ENCODE peak calls at places on chromosomes 3 and 15, in eight cellular contexts. F, C, Z, H, X, P, O and Y are unnamed samples. For H3K36me3 and H3K4me1, the result is how much of the 10 kb centered on the place peaks cover.

GRCh38 chr3:164879201-164879600 is 199.1 kb downstream of the SI start:
- DNase-seq in F (peak), C (no peak), Z (no peak), H (no peak), X (no peak), P (no peak), O (no peak), Y (no peak)

GRCh38 chr3:152330565-152330964 is 61.8 kb downstream of the MBNL1 start:
- DNase-seq in F (no peak), C (no peak), Z (no peak), H (no peak), X (no peak), P (no peak), O (no peak), Y (no peak)

GRCh38 chr15:29364429-29365078 is 94.9 kb upstream of the NSMCE3 start:
- DNase-seq in F (peak), C (no peak), Z (no peak), H (no peak), X (no peak), P (no peak), O (no peak), Y (no peak)

GRCh38 chr3:51544011-51544775 is 5.7 kb downstream of the RAD54L2 start:
- DNase-seq in F (no peak), C (no peak), Z (no peak), H (no peak), X (no peak), P (no peak), O (no peak), Y (no peak)

GRCh38 chr15:82950746-82951370 is 1.7 kb downstream of the HOMER2 start:
- DNase-seq in F (no peak), C (no peak), Z (no peak), H (no peak), X (no peak), P (no peak), O (no peak), Y (no peak)

GRCh38 chr3:141366285-141367037 is 1.8 kb upstream of the ZBTB38 start:
- DNase-seq in F (peak), C (peak), Z (peak), H (peak), X (peak), P (no peak), O (peak), Y (no peak)

GRCh38 chr3:63864008-63864871 is 573 bp downstream of the ATXN7 start:
- DNase-seq in F (peak), C (no peak), Z (peak), H (peak), X (peak), P (peak), O (peak), Y (peak)

GRCh38 chr15:78455749-78456148 is 17.7 kb downstream of the IREB2 start:
- DNase-seq in F (no peak), C (no peak), Z (no peak), H (peak), X (peak), P (peak), O (no peak), Y (peak)

GRCh38 chr15:40933520-40933904 is 4.4 kb downstream of the DLL4 start:
- DNase-seq in F (no peak), C (no peak), Z (no peak), H (no peak), X (no peak), P (no peak), O (no peak), Y (no peak)

GRCh38 chr3:72306800-72307341 is 521.9 kb upstream of the PROK2 start:
- DNase-seq in F (peak), C (no peak), Z (no peak), H (no peak), X (no peak), P (no peak), O (peak), Y (peak)

GRCh38 chr3:160869825-160870224 is 113.8 kb downstream of the PPM1L start:
- DNase-seq in F (no peak), C (no peak), Z (no peak), H (peak), X (peak), P (peak), O (peak), Y (peak)

GRCh38 chr3:61807865-61808276 is 246.5 kb downstream of the PTPRG start:
- DNase-seq in F (peak), C (no peak), Z (peak), H (no peak), X (peak), P (no peak), O (no peak), Y (peak)

GRCh38 chr15:71083349-71083748 is 31.9 kb upstream of the THSD4 start:
- DNase-seq in F (no peak), C (no peak), Z (no peak), H (no peak), X (peak), P (peak), O (peak), Y (no peak)

GRCh38 chr3:171429635-171430034 is 30.6 kb downstream of the TNIK start:
- DNase-seq in F (no peak), C (no peak), Z (no peak), H (no peak), X (no peak), P (no peak), O (no peak), Y (no peak)

GRCh38 chr15:84598250-84598649 is 2.6 kb upstream of the ZSCAN2 start:
- DNase-seq in F (no peak), C (no peak), Z (no peak), H (no peak), X (no peak), P (no peak), O (peak), Y (no peak)
- TF ChIP-seq CTCF in F (no peak), C (no peak), Z (no peak), H (no peak), X (no peak), P (no peak), O (no peak), Y (no peak)

GRCh38 chr3:179401561-179401960 is 49.7 kb downstream of the GNB4 start:
- DNase-seq in F (no peak), C (no peak), Z (no peak), H (no peak), X (no peak), P (no peak), O (no peak), Y (no peak)
- H3K36me3 ChIP-seq in F (under half), C (under half), Z (under half), H (under half), X (half or more), P (half or more), O (under half), Y (under half)

GRCh38 chr15:88759872-88760271 is 43.4 kb upstream of the ACAN start:
- DNase-seq in F (no peak), C (no peak), Z (no peak), H (no peak), X (no peak), P (no peak), O (no peak), Y (no peak)
- H3K4me1 ChIP-seq in F (under half), C (under half), Z (under half), H (under half), X (under half), P (under half), O (under half), Y (under half)

DNA sequence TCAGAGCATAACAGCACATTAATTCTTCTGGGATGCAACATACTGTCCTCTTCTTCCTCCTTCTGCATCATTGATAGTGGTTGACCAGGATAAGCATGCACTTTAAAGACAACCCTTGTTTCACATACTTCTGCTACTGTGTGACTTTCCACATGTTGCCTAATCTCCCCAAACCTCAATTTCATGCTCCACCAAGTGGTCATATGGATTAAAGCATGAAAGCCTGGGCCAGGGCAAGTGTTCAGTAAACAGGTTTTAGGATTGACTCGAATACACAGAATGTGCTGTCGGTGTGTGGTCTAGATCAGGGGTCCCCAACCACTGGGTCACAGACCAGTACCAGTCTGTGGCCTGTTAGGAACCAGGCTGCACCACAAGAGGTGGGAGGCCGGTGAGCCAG is 22.5 kb upstream of the BFSP2 start:
- DNase-seq in F (peak), C (no peak), Z (no peak), H (no peak), X (no peak), P (no peak), O (no peak), Y (no peak)
- TF ChIP-seq CTCF in F (peak), C (no peak), Z (peak), H (peak), X (peak), P (peak), O (no peak), Y (peak)

GRCh38 chr3:27641888-27642601 is 80.1 kb downstream of the EOMES start:
- DNase-seq in F (no peak), C (no peak), Z (no peak), H (no peak), X (no peak), P (no peak), O (no peak), Y (no peak)

GRCh38 chr3:27644936-27645335 is 77.2 kb downstream of the EOMES start:
- DNase-seq in F (no peak), C (no peak), Z (no peak), H (no peak), X (no peak), P (no peak), O (no peak), Y (no peak)

GRCh38 chr3:27641271-27641670 is 80.9 kb downstream of the EOMES start:
- DNase-seq in F (no peak), C (no peak), Z (no peak), H (no peak), X (no peak), P (no peak), O (no peak), Y (no peak)

GRCh38 chr3:27643355-27643754 is 78.8 kb downstream of the EOMES start:
- DNase-seq in F (no peak), C (no peak), Z (no peak), H (no peak), X (no peak), P (no peak), O (no peak), Y (no peak)

DNA sequence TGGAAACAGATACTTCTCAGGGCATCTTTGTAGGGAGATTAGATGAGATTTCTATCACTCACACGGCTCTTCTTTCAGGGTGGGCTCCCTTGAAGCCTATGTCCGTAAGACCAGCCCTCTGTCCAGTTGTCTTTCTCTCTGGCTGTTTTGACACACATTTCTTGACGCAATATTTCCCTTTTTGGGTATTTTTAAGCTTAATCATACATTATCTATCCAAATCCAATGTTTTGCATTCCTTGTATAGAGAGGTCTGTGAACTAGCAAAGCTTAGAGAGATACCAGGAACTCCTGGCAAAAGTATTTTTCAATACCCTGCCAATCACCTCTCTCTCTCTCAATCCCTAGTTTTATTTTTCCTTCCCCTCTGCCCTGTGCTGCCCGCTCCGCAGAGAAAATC is 79.3 kb downstream of the EOMES start:
- DNase-seq in F (no peak), C (no peak), Z (no peak), H (no peak), X (no peak), P (no peak), O (no peak), Y (no peak)
- H3K36me3 ChIP-seq in F (under half), C (under half), Z (under half), H (under half), X (under half), P (under half), O (under half), Y (under half)